ENCODE peak calls at places on chromosomes 1 and 21, in eight cellular contexts. S is mucosa of descending colon, U is left lung, V is GM23248, O is aorta, K is uterus, M is left ventricle myocardium inferior, H is fibroblast of lung. Y is an unnamed sample.

GRCh38 chr1:82795503-82796149 is 994.9 kb downstream of the ADGRL2 start:
- DNase-seq in O (no peak), V (no peak), K (no peak), H (no peak), M (no peak), U (no peak), S (no peak), Y (no peak)

GRCh38 chr1:12177999-12178441 is 11.2 kb downstream of the TNFRSF1B start:
- DNase-seq in O (peak), K (peak), M (peak), V (peak), S (peak), U (peak), H (peak), Y (peak)

GRCh38 chr1:185426761-185427698 is 110.0 kb upstream of the IVNS1ABP start:
- DNase-seq in K (no peak), M (peak), O (no peak), U (no peak), S (no peak), H (no peak), V (peak), Y (no peak)

GRCh38 chr1:101262601-101263348 is 26.0 kb downstream of the S1PR1 start:
- DNase-seq in U (no peak), O (no peak), M (no peak), S (no peak), H (no peak), K (no peak), V (no peak), Y (no peak)

GRCh38 chr1:23013657-23014056 is 2.0 kb downstream of the TEX46 start:
- DNase-seq in S (no peak), M (no peak), V (no peak), U (no peak), H (no peak), K (no peak), O (no peak), Y (no peak)

GRCh38 chr1:178532392-178532791 is 19.5 kb downstream of the TEX35 start:
- DNase-seq in U (peak), M (peak), O (peak), S (peak), V (peak), H (peak), K (peak), Y (peak)

GRCh38 chr1:172069535-172069934 is 228.2 kb downstream of the DNM3 start:
- DNase-seq in V (peak), U (no peak), H (peak), M (no peak), S (no peak), O (no peak), K (peak), Y (no peak)

GRCh38 chr1:221991221-221991620 is 249.3 kb upstream of the DUSP10 start:
- DNase-seq in U (no peak), K (no peak), V (peak), M (no peak), S (no peak), H (peak), O (no peak), Y (no peak)

GRCh38 chr1:196115641-196116040 is 492.6 kb downstream of the KCNT2 start:
- DNase-seq in V (peak), O (peak), K (no peak), S (no peak), H (peak), U (peak), M (peak), Y (no peak)

GRCh38 chr1:224755586-224755985 is 139.5 kb downstream of the CNIH3 start:
- DNase-seq in U (no peak), H (no peak), K (no peak), V (no peak), M (no peak), S (no peak), O (no peak), Y (no peak)

GRCh38 chr1:207578796-207579435 is 66.0 kb upstream of the CR1L start:
- DNase-seq in K (no peak), U (no peak), V (no peak), H (no peak), O (no peak), M (no peak), S (no peak), Y (no peak)

GRCh38 chr1:164842891-164843290 is 283.9 kb downstream of the PBX1 start:
- DNase-seq in S (no peak), K (no peak), O (no peak), V (no peak), U (no peak), H (peak), M (no peak), Y (no peak)

GRCh38 chr1:120179420-120180348 is 3.4 kb upstream of the SEC22B start:
- DNase-seq in S (no peak), O (peak), U (no peak), M (no peak), H (peak), V (peak), K (peak), Y (peak)

GRCh38 chr1:202101182-202101581 is 21.5 kb upstream of the GPR37L1 start:
- DNase-seq in K (no peak), O (no peak), U (no peak), H (no peak), M (no peak), S (peak), V (no peak), Y (peak)

GRCh38 chr1:81179239-81179638 is 621.5 kb upstream of the ADGRL2 start:
- DNase-seq in V (peak), K (no peak), U (no peak), S (no peak), H (peak), M (no peak), O (no peak), Y (no peak)

GRCh38 chr21:42763578-42764442 is 110.4 kb downstream of the PDE9A start:
- DNase-seq in V (no peak), H (no peak), M (no peak), S (no peak), K (no peak), O (no peak), U (peak), Y (no peak)

GRCh38 chr1:94121411-94121821 is 468 bp upstream of the ABCA4 start:
- DNase-seq in H (no peak), V (no peak), M (no peak), S (no peak), K (no peak), U (no peak), O (no peak), Y (no peak)

GRCh38 chr1:110875216-110875731 is 2.3 kb downstream of the CD53 start:
- DNase-seq in H (no peak), K (no peak), U (no peak), O (no peak), S (peak), M (no peak), V (no peak), Y (no peak)

GRCh38 chr1:107555578-107555977 is 409.4 kb downstream of the VAV3 start:
- DNase-seq in O (no peak), V (no peak), U (no peak), H (no peak), K (no peak), M (no peak), S (no peak), Y (peak)

GRCh38 chr1:203911806-203912205 is 50.4 kb downstream of the SNRPE start:
- DNase-seq in K (no peak), S (no peak), H (peak), V (peak), O (no peak), U (no peak), M (no peak), Y (no peak)

GRCh38 chr1:30353637-30354036 is 369.7 kb downstream of the MATN1 start:
- DNase-seq in O (no peak), U (no peak), H (peak), S (no peak), V (peak), M (no peak), K (no peak), Y (no peak)

GRCh38 chr1:7617826-7618225 is 153.3 kb upstream of the VAMP3 start:
- DNase-seq in U (no peak), S (no peak), H (no peak), V (no peak), K (no peak), O (peak), M (no peak), Y (no peak)

GRCh38 chr1:225483818-225484656 is 56.2 kb upstream of the LBR start:
- DNase-seq in V (no peak), O (peak), H (no peak), K (peak), M (no peak), U (no peak), S (no peak), Y (no peak)

GRCh38 chr1:66341446-66342089 is 192.4 kb upstream of the SGIP1 start:
- DNase-seq in S (no peak), U (no peak), V (no peak), O (no peak), M (no peak), K (no peak), H (no peak), Y (no peak)

GRCh38 chr1:67723620-67724019 is 38.6 kb downstream of the GADD45A start:
- DNase-seq in V (peak), K (no peak), M (no peak), U (no peak), O (no peak), H (peak), S (no peak), Y (no peak)

GRCh38 chr1:10456079-10456478 is 6.2 kb downstream of the CORT start:
- DNase-seq in U (no peak), V (no peak), S (no peak), M (no peak), H (no peak), O (no peak), K (no peak), Y (no peak)

GRCh38 chr1:24893431-24893830 is 36.6 kb downstream of the RUNX3 start:
- DNase-seq in O (peak), U (peak), V (no peak), S (peak), K (no peak), M (no peak), H (no peak), Y (no peak)

GRCh38 chr21:41374867-41375533 is 13.2 kb downstream of the MX2 start:
- DNase-seq in H (no peak), V (no peak), U (no peak), M (no peak), S (no peak), O (peak), K (no peak), Y (no peak)

GRCh38 chr1:71857862-71858261 is 424.5 kb downstream of the NEGR1 start:
- DNase-seq in H (no peak), O (no peak), V (peak), K (no peak), U (no peak), S (no peak), M (no peak), Y (no peak)

GRCh38 chr1:108816049-108816882 is 40.6 kb downstream of the AKNAD1 start:
- DNase-seq in M (peak), S (peak), H (peak), O (peak), V (peak), K (peak), U (peak), Y (peak)

GRCh38 chr1:111468717-111469100 is 5.1 kb upstream of the C1orf162 start:
- DNase-seq in S (no peak), O (no peak), H (no peak), K (no peak), U (no peak), V (no peak), M (no peak), Y (no peak)

GRCh38 chr1:21885236-21886037 is 51.7 kb downstream of the HSPG2 start:
- DNase-seq in V (no peak), H (no peak), K (no peak), M (no peak), U (no peak), S (no peak), O (peak), Y (no peak)

GRCh38 chr1:94983343-94983742 is 56.4 kb upstream of the CNN3 start:
- DNase-seq in U (no peak), M (no peak), K (peak), O (no peak), H (peak), V (peak), S (no peak), Y (no peak)

GRCh38 chr1:153566414-153567371 is 1.0 kb upstream of the S100A2 start:
- DNase-seq in V (peak), H (peak), O (peak), K (peak), U (peak), M (peak), S (peak), Y (peak)

GRCh38 chr21:17921579-17922530 is 102.7 kb upstream of the C21orf91 start:
- DNase-seq in M (no peak), V (peak), H (peak), S (no peak), O (no peak), K (peak), U (no peak), Y (peak)

GRCh38 chr1:46550751-46551231 is 656 bp downstream of the KNCN start:
- DNase-seq in U (no peak), S (peak), K (no peak), H (no peak), O (peak), V (no peak), M (no peak), Y (no peak)

GRCh38 chr1:115647507-115647906 is 5.7 kb downstream of the VANGL1 start:
- DNase-seq in M (no peak), V (no peak), S (no peak), K (no peak), O (no peak), U (no peak), H (no peak), Y (no peak)

GRCh38 chr1:209926045-209926444 is 12.0 kb upstream of the SYT14 start:
- DNase-seq in V (peak), S (no peak), U (no peak), H (peak), M (no peak), O (no peak), K (no peak), Y (peak)

GRCh38 chr1:200374569-200375312 is 35.1 kb downstream of the ZNF281 start:
- DNase-seq in U (no peak), M (no peak), H (peak), K (no peak), O (no peak), V (peak), S (no peak), Y (no peak)

GRCh38 chr1:200372095-200372884 is 37.5 kb downstream of the ZNF281 start:
- DNase-seq in S (no peak), H (peak), V (peak), K (no peak), U (no peak), O (no peak), M (no peak), Y (no peak)

GRCh38 chr1:200373811-200374231 is 36.0 kb downstream of the ZNF281 start:
- DNase-seq in S (no peak), K (no peak), U (no peak), V (no peak), M (no peak), O (no peak), H (no peak), Y (no peak)

GRCh38 chr1:200369706-200370105 is 40.1 kb downstream of the ZNF281 start:
- DNase-seq in S (no peak), O (no peak), V (no peak), K (no peak), M (no peak), H (no peak), U (no peak), Y (no peak)

GRCh38 chr1:200372885-200373181 is 37.0 kb downstream of the ZNF281 start:
- DNase-seq in U (no peak), H (no peak), O (no peak), V (no peak), S (no peak), M (no peak), K (no peak), Y (no peak)
- H3K4me3 ChIP-seq in U (no peak), H (no peak), O (no peak), V (peak), S (no peak), M (no peak), K (no peak), Y (no peak)

DNA sequence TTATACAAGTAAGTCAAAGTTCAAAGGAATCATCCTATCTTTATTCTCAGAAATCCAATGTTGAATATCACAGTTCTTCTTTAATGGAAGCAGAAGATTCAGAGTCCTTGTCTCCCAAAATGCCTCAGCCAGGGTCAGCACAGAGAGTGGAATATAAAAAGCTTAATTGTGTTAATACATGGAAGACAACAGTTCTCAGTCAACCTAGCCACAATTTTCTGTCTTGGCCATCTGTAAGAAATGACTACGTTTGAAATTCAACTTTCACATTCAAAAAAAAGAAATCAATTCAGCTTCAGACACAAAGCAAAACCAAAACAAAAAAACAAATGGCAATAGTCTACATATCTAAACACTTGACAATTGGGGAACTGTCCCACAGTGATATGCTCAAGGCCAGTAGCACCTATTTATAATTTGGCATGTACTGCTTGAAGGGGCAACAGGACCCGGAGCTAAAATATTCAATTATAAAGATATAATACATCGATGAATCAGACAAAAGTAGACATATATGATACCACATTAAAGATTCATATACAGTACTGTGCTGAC is 27.3 kb upstream of the GLIS1 start:
- DNase-seq in U (no peak), V (no peak), O (no peak), H (no peak), S (no peak), M (no peak), K (no peak), Y (no peak)
- H3K4me3 ChIP-seq in U (no peak), V (peak), O (no peak), H (no peak), S (no peak), M (peak), K (no peak), Y (no peak)

GRCh38 chr21:26842300-26842699 is 2.9 kb downstream of the ADAMTS1 start:
- DNase-seq in H (peak), K (no peak), O (no peak), V (peak), U (no peak), S (no peak), M (no peak), Y (peak)
- H3K4me3 ChIP-seq in H (peak), K (peak), O (peak), V (peak), U (peak), S (no peak), M (peak), Y (peak)

DNA sequence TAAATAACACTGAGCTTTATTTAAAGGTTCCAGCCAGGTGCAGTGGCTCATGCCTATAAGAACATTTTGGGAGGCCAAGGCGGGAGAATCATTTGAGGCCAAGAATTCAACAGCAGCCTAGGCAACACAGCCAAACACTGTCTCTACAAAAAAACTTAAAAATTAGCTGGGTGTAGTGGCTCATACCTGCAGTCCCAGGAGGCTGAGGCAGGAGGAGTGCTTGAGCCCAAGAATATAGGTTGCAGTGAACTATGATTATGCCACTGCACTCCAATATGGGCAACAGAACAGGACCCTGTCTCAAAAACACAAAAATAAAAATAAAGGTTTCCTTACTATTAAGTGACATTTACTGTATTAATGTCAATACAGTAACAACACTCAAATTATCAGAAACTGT is 2.1 kb downstream of the TAF12 start:
- DNase-seq in S (no peak), V (peak), O (no peak), K (no peak), H (peak), U (no peak), M (no peak), Y (no peak)
- H3K4me3 ChIP-seq in S (no peak), V (no peak), O (no peak), K (no peak), H (no peak), U (no peak), M (no peak), Y (no peak)